ENCODE peak calls at places on chromosomes 11 and 22, in six cellular contexts. One of them, this sample, is unnamed.

GRCh38 chr22:20451920-20452319 is 14.3 kb upstream of the SCARF2 start:
- DNase-seq in activated naive CD4-positive, alpha-beta T cell treated with anti-CD3 and anti-CD28 coated beads for 36 hours: no peak
- DNase-seq in Daoy: no peak
- DNase-seq in bronchial epithelial cell: no peak
- DNase-seq in ELF-1: no peak
- DNase-seq in activated CD4-positive, alpha-beta memory T cell treated with anti-CD3 and anti-CD28 coated beads for 36 hours: no peak
- DNase-seq in this sample: no peak

GRCh38 chr11:92461478-92461877 is 236.9 kb downstream of the FAT3 start:
- DNase-seq in activated naive CD4-positive, alpha-beta T cell treated with anti-CD3 and anti-CD28 coated beads for 36 hours: no peak
- DNase-seq in Daoy: no peak
- DNase-seq in bronchial epithelial cell: no peak
- DNase-seq in ELF-1: no peak
- DNase-seq in activated CD4-positive, alpha-beta memory T cell treated with anti-CD3 and anti-CD28 coated beads for 36 hours: no peak
- DNase-seq in this sample: no peak

GRCh38 chr22:33850724-33851123 is 69.6 kb downstream of the LARGE1 start:
- DNase-seq in activated naive CD4-positive, alpha-beta T cell treated with anti-CD3 and anti-CD28 coated beads for 36 hours: no peak
- DNase-seq in Daoy: no peak
- DNase-seq in bronchial epithelial cell: no peak
- DNase-seq in ELF-1: peak; percentile 55
- DNase-seq in activated CD4-positive, alpha-beta memory T cell treated with anti-CD3 and anti-CD28 coated beads for 36 hours: no peak
- DNase-seq in this sample: no peak

GRCh38 chr11:11461473-11461872 is 108.4 kb upstream of the CSNK2A3 start:
- DNase-seq in activated naive CD4-positive, alpha-beta T cell treated with anti-CD3 and anti-CD28 coated beads for 36 hours: no peak
- DNase-seq in Daoy: no peak
- DNase-seq in bronchial epithelial cell: no peak
- DNase-seq in ELF-1: no peak
- DNase-seq in activated CD4-positive, alpha-beta memory T cell treated with anti-CD3 and anti-CD28 coated beads for 36 hours: no peak
- DNase-seq in this sample: peak; percentile 45

GRCh38 chr11:71452354-71453020 is 516 bp upstream of the NADSYN1 start:
- DNase-seq in activated naive CD4-positive, alpha-beta T cell treated with anti-CD3 and anti-CD28 coated beads for 36 hours: peak; percentile 75
- DNase-seq in Daoy: no peak
- DNase-seq in bronchial epithelial cell: peak; percentile 39
- DNase-seq in ELF-1: no peak
- DNase-seq in activated CD4-positive, alpha-beta memory T cell treated with anti-CD3 and anti-CD28 coated beads for 36 hours: peak; percentile 73
- DNase-seq in this sample: peak; percentile 87

GRCh38 chr11:30041171-30041570 is 24.3 kb upstream of the KCNA4 start:
- DNase-seq in activated naive CD4-positive, alpha-beta T cell treated with anti-CD3 and anti-CD28 coated beads for 36 hours: no peak
- DNase-seq in Daoy: no peak
- DNase-seq in bronchial epithelial cell: no peak
- DNase-seq in ELF-1: no peak
- DNase-seq in activated CD4-positive, alpha-beta memory T cell treated with anti-CD3 and anti-CD28 coated beads for 36 hours: no peak
- DNase-seq in this sample: no peak

GRCh38 chr11:125990244-125990643 is 44.4 kb downstream of the VSIG10L2 start:
- DNase-seq in activated naive CD4-positive, alpha-beta T cell treated with anti-CD3 and anti-CD28 coated beads for 36 hours: peak; percentile 14
- DNase-seq in Daoy: peak; percentile 56
- DNase-seq in bronchial epithelial cell: peak; percentile 13
- DNase-seq in ELF-1: no peak
- DNase-seq in activated CD4-positive, alpha-beta memory T cell treated with anti-CD3 and anti-CD28 coated beads for 36 hours: peak; percentile 47
- DNase-seq in this sample: no peak

GRCh38 chr22:50247748-50248147 is 2.9 kb upstream of the TUBGCP6 start:
- DNase-seq in activated naive CD4-positive, alpha-beta T cell treated with anti-CD3 and anti-CD28 coated beads for 36 hours: peak; percentile 56
- DNase-seq in Daoy: peak; percentile 71
- DNase-seq in bronchial epithelial cell: peak; percentile 46
- DNase-seq in ELF-1: peak; percentile 87
- DNase-seq in activated CD4-positive, alpha-beta memory T cell treated with anti-CD3 and anti-CD28 coated beads for 36 hours: peak; percentile 77
- DNase-seq in this sample: no peak

GRCh38 chr11:1776944-1777715 is 13.4 kb upstream of the CTSD start:
- DNase-seq in activated naive CD4-positive, alpha-beta T cell treated with anti-CD3 and anti-CD28 coated beads for 36 hours: no peak
- DNase-seq in Daoy: no peak
- DNase-seq in bronchial epithelial cell: no peak
- DNase-seq in ELF-1: no peak
- DNase-seq in activated CD4-positive, alpha-beta memory T cell treated with anti-CD3 and anti-CD28 coated beads for 36 hours: no peak
- DNase-seq in this sample: peak; percentile 31

GRCh38 chr11:118914178-118914918 is 11.4 kb downstream of the BCL9L start:
- DNase-seq in activated naive CD4-positive, alpha-beta T cell treated with anti-CD3 and anti-CD28 coated beads for 36 hours: peak; percentile 93
- DNase-seq in Daoy: peak; percentile 72
- DNase-seq in bronchial epithelial cell: no peak
- DNase-seq in ELF-1: peak; percentile 14
- DNase-seq in activated CD4-positive, alpha-beta memory T cell treated with anti-CD3 and anti-CD28 coated beads for 36 hours: peak; percentile 88
- DNase-seq in this sample: no peak

GRCh38 chr11:74325649-74326645 is 14.5 kb upstream of the P4HA3 start:
- DNase-seq in activated naive CD4-positive, alpha-beta T cell treated with anti-CD3 and anti-CD28 coated beads for 36 hours: no peak
- DNase-seq in Daoy: peak; percentile 46
- DNase-seq in bronchial epithelial cell: no peak
- DNase-seq in ELF-1: no peak
- DNase-seq in activated CD4-positive, alpha-beta memory T cell treated with anti-CD3 and anti-CD28 coated beads for 36 hours: no peak
- DNase-seq in this sample: peak; percentile 94

GRCh38 chr22:25125693-25126357 is 73.8 kb upstream of the CRYBB3 start:
- DNase-seq in activated naive CD4-positive, alpha-beta T cell treated with anti-CD3 and anti-CD28 coated beads for 36 hours: no peak
- DNase-seq in Daoy: no peak
- DNase-seq in bronchial epithelial cell: no peak
- DNase-seq in ELF-1: no peak
- DNase-seq in activated CD4-positive, alpha-beta memory T cell treated with anti-CD3 and anti-CD28 coated beads for 36 hours: no peak
- DNase-seq in this sample: no peak

GRCh38 chr11:23280088-23280487 is 419.8 kb upstream of the CCDC179 start:
- DNase-seq in activated naive CD4-positive, alpha-beta T cell treated with anti-CD3 and anti-CD28 coated beads for 36 hours: no peak
- DNase-seq in Daoy: no peak
- DNase-seq in bronchial epithelial cell: no peak
- DNase-seq in ELF-1: no peak
- DNase-seq in activated CD4-positive, alpha-beta memory T cell treated with anti-CD3 and anti-CD28 coated beads for 36 hours: no peak
- DNase-seq in this sample: no peak

GRCh38 chr22:33957086-33957485 is 36.8 kb upstream of the LARGE1 start:
- DNase-seq in activated naive CD4-positive, alpha-beta T cell treated with anti-CD3 and anti-CD28 coated beads for 36 hours: no peak
- DNase-seq in Daoy: no peak
- DNase-seq in bronchial epithelial cell: no peak
- DNase-seq in ELF-1: no peak
- DNase-seq in activated CD4-positive, alpha-beta memory T cell treated with anti-CD3 and anti-CD28 coated beads for 36 hours: no peak
- DNase-seq in this sample: no peak

GRCh38 chr22:19708323-19709011 is 5.8 kb upstream of the SEPTIN5 start:
- DNase-seq in activated naive CD4-positive, alpha-beta T cell treated with anti-CD3 and anti-CD28 coated beads for 36 hours: no peak
- DNase-seq in Daoy: no peak
- DNase-seq in bronchial epithelial cell: no peak
- DNase-seq in ELF-1: no peak
- DNase-seq in activated CD4-positive, alpha-beta memory T cell treated with anti-CD3 and anti-CD28 coated beads for 36 hours: no peak
- DNase-seq in this sample: peak; percentile 38

GRCh38 chr11:60899021-60899936 is 7.1 kb downstream of the PRPF19 start:
- DNase-seq in activated naive CD4-positive, alpha-beta T cell treated with anti-CD3 and anti-CD28 coated beads for 36 hours: peak; percentile 32
- DNase-seq in Daoy: peak; percentile 55
- DNase-seq in bronchial epithelial cell: peak; percentile 58
- DNase-seq in ELF-1: peak; percentile 80
- DNase-seq in activated CD4-positive, alpha-beta memory T cell treated with anti-CD3 and anti-CD28 coated beads for 36 hours: no peak
- DNase-seq in this sample: no peak

GRCh38 chr22:29224121-29224858 is 18.6 kb downstream of the EMID1 start:
- DNase-seq in activated naive CD4-positive, alpha-beta T cell treated with anti-CD3 and anti-CD28 coated beads for 36 hours: no peak
- DNase-seq in Daoy: no peak
- DNase-seq in bronchial epithelial cell: no peak
- DNase-seq in ELF-1: no peak
- DNase-seq in activated CD4-positive, alpha-beta memory T cell treated with anti-CD3 and anti-CD28 coated beads for 36 hours: no peak
- DNase-seq in this sample: no peak

GRCh38 chr11:118078972-118079411 is 2.1 kb downstream of the TMPRSS4 start:
- DNase-seq in activated naive CD4-positive, alpha-beta T cell treated with anti-CD3 and anti-CD28 coated beads for 36 hours: no peak
- DNase-seq in Daoy: no peak
- DNase-seq in bronchial epithelial cell: no peak
- DNase-seq in ELF-1: peak; percentile 93
- DNase-seq in activated CD4-positive, alpha-beta memory T cell treated with anti-CD3 and anti-CD28 coated beads for 36 hours: no peak
- DNase-seq in this sample: no peak

GRCh38 chr11:104198576-104198975 is 34.6 kb upstream of the PDGFD start:
- DNase-seq in activated naive CD4-positive, alpha-beta T cell treated with anti-CD3 and anti-CD28 coated beads for 36 hours: no peak
- DNase-seq in Daoy: no peak
- DNase-seq in bronchial epithelial cell: peak; percentile 31
- DNase-seq in ELF-1: no peak
- DNase-seq in activated CD4-positive, alpha-beta memory T cell treated with anti-CD3 and anti-CD28 coated beads for 36 hours: no peak
- DNase-seq in this sample: no peak